ENCODE peak calls at places on chromosomes 7 and 10, in four cellular contexts. U, B, M and Z are unnamed samples.

GRCh38 chr7:149238051-149238450 is 1.4 kb upstream of the ZNF212 start:
- DNase-seq in U (no peak), B (no peak), M (peak; percentile 65), Z (no peak)

GRCh38 chr7:27435461-27435860 is 192.9 kb downstream of the EVX1 start:
- DNase-seq in U (no peak), B (no peak), M (no peak), Z (no peak)

GRCh38 chr10:67779455-67780205 is 58.4 kb downstream of the DNAJC12 start:
- DNase-seq in U (no peak), B (peak; percentile 65), M (peak; percentile 46), Z (peak; percentile 73)

GRCh38 chr7:107232568-107233090 is 63.8 kb downstream of the HBP1 start:
- DNase-seq in U (no peak), B (no peak), M (peak; percentile 78), Z (no peak)

GRCh38 chr7:75711076-75711475 is 27.7 kb downstream of the HIP1 start:
- DNase-seq in U (no peak), B (no peak), M (no peak), Z (no peak)

GRCh38 chr10:6973904-6974303 is 393.8 kb upstream of the PRKCQ start:
- DNase-seq in U (no peak), B (no peak), M (no peak), Z (peak; percentile 85)

GRCh38 chr10:46559231-46559671 is 2.8 kb upstream of the GPRIN2 start:
- DNase-seq in U (no peak), B (peak; percentile 27), M (no peak), Z (peak; percentile 3)

GRCh38 chr10:117946525-117947070 is 100.1 kb downstream of the RAB11FIP2 start:
- DNase-seq in U (no peak), B (no peak), M (peak; percentile 73), Z (no peak)

GRCh38 chr7:6161463-6162330 is 110.7 kb downstream of the CYTH3 start:
- DNase-seq in U (no peak), B (no peak), M (no peak), Z (no peak)

GRCh38 chr7:66238712-66239466 is 33.8 kb downstream of the TPST1 start:
- DNase-seq in U (no peak), B (no peak), M (no peak), Z (no peak)

GRCh38 chr10:89235073-89235798 is 16.3 kb downstream of the LIPA start:
- DNase-seq in U (no peak), B (peak; percentile 46), M (no peak), Z (no peak)

GRCh38 chr10:127720903-127721302 is 16.1 kb upstream of the FOXI2 start:
- DNase-seq in U (no peak), B (no peak), M (no peak), Z (no peak)